ENCODE peak calls at places on chromosomes 5 and 9, in six cellular contexts. One of them, this sample, is unnamed.

GRCh38 chr5:179371681-179372675 is 26.7 kb upstream of the ADAMTS2 start:
- DNase-seq in PC-9: no peak
- DNase-seq in A549: no peak
- DNase-seq in HTR-8/SVneo: no peak
- DNase-seq in RWPE1: no peak
- DNase-seq in GDM1: no peak
- DNase-seq in this sample: no peak

GRCh38 chr5:123035950-123036390 is 555 bp downstream of the PPIC start:
- DNase-seq in PC-9: peak
- DNase-seq in A549: peak
- DNase-seq in HTR-8/SVneo: peak
- DNase-seq in RWPE1: peak
- DNase-seq in GDM1: no peak
- DNase-seq in this sample: no peak

GRCh38 chr9:5352637-5353248 is 13.1 kb upstream of the RLN1 start:
- DNase-seq in PC-9: no peak
- DNase-seq in A549: no peak
- DNase-seq in HTR-8/SVneo: no peak
- DNase-seq in RWPE1: no peak
- DNase-seq in GDM1: no peak
- DNase-seq in this sample: no peak

GRCh38 chr5:165805756-165806155 is 2300.3 kb downstream of the MAT2B start:
- DNase-seq in PC-9: no peak
- DNase-seq in A549: no peak
- DNase-seq in HTR-8/SVneo: no peak
- DNase-seq in RWPE1: no peak
- DNase-seq in GDM1: no peak
- DNase-seq in this sample: no peak

GRCh38 chr5:37776826-37777225 is 63.0 kb downstream of the GDNF start:
- DNase-seq in PC-9: no peak
- DNase-seq in A549: no peak
- DNase-seq in HTR-8/SVneo: no peak
- DNase-seq in RWPE1: no peak
- DNase-seq in GDM1: no peak
- DNase-seq in this sample: no peak

GRCh38 chr9:121820286-121821005 is 169.0 kb downstream of the DAB2IP start:
- DNase-seq in PC-9: no peak
- DNase-seq in A549: no peak
- DNase-seq in HTR-8/SVneo: no peak
- DNase-seq in RWPE1: no peak
- DNase-seq in GDM1: no peak
- DNase-seq in this sample: no peak

GRCh38 chr9:2718001-2718697 is 839 bp downstream of the KCNV2 start:
- DNase-seq in PC-9: no peak
- DNase-seq in A549: no peak
- DNase-seq in HTR-8/SVneo: no peak
- DNase-seq in RWPE1: no peak
- DNase-seq in GDM1: no peak
- DNase-seq in this sample: no peak

GRCh38 chr9:107513464-107514092 is 24.0 kb upstream of the KLF4 start:
- DNase-seq in PC-9: no peak
- DNase-seq in A549: no peak
- DNase-seq in HTR-8/SVneo: no peak
- DNase-seq in RWPE1: no peak
- DNase-seq in GDM1: no peak
- DNase-seq in this sample: no peak

GRCh38 chr9:101092922-101093321 is 64.4 kb downstream of the PLPPR1 start:
- DNase-seq in PC-9: no peak
- DNase-seq in A549: no peak
- DNase-seq in HTR-8/SVneo: no peak
- DNase-seq in RWPE1: no peak
- DNase-seq in GDM1: no peak
- DNase-seq in this sample: no peak

GRCh38 chr5:43305948-43306563 is 7.2 kb downstream of the HMGCS1 start:
- DNase-seq in PC-9: no peak
- DNase-seq in A549: peak
- DNase-seq in HTR-8/SVneo: peak
- DNase-seq in RWPE1: peak
- DNase-seq in GDM1: peak
- DNase-seq in this sample: no peak

GRCh38 chr9:136088481-136088938 is 6.6 kb downstream of the NACC2 start:
- DNase-seq in PC-9: no peak
- DNase-seq in A549: no peak
- DNase-seq in HTR-8/SVneo: no peak
- DNase-seq in RWPE1: no peak
- DNase-seq in GDM1: no peak
- DNase-seq in this sample: no peak

GRCh38 chr5:94130077-94130476 is 388.7 kb upstream of the POU5F2 start:
- DNase-seq in PC-9: no peak
- DNase-seq in A549: no peak
- DNase-seq in HTR-8/SVneo: no peak
- DNase-seq in RWPE1: no peak
- DNase-seq in GDM1: no peak
- DNase-seq in this sample: no peak

GRCh38 chr5:143011621-143012020 is 241.4 kb downstream of the ARHGAP26 start:
- DNase-seq in PC-9: no peak
- DNase-seq in A549: no peak
- DNase-seq in HTR-8/SVneo: peak
- DNase-seq in RWPE1: no peak
- DNase-seq in GDM1: no peak
- DNase-seq in this sample: no peak

GRCh38 chr5:103532116-103532734 is 30.4 kb downstream of the NUDT12 start:
- DNase-seq in PC-9: no peak
- DNase-seq in A549: no peak
- DNase-seq in HTR-8/SVneo: no peak
- DNase-seq in RWPE1: no peak
- DNase-seq in GDM1: no peak
- DNase-seq in this sample: no peak

GRCh38 chr5:115472601-115473000 is 72.0 kb downstream of the FEM1C start:
- DNase-seq in PC-9: no peak
- DNase-seq in A549: no peak
- DNase-seq in HTR-8/SVneo: no peak
- DNase-seq in RWPE1: no peak
- DNase-seq in GDM1: no peak
- DNase-seq in this sample: no peak

GRCh38 chr5:37248970-37249819 is at the start of gene CPLANE1:
- DNase-seq in PC-9: peak
- DNase-seq in A549: peak
- DNase-seq in HTR-8/SVneo: peak
- DNase-seq in RWPE1: peak
- DNase-seq in GDM1: peak
- DNase-seq in this sample: peak

GRCh38 chr5:144209421-144209820 is 38.7 kb downstream of the KCTD16 start:
- DNase-seq in PC-9: no peak
- DNase-seq in A549: no peak
- DNase-seq in HTR-8/SVneo: no peak
- DNase-seq in RWPE1: no peak
- DNase-seq in GDM1: no peak
- DNase-seq in this sample: no peak

GRCh38 chr9:114112778-114113585 is 13.9 kb upstream of the KIF12 start:
- DNase-seq in PC-9: no peak
- DNase-seq in A549: peak
- DNase-seq in HTR-8/SVneo: no peak
- DNase-seq in RWPE1: no peak
- DNase-seq in GDM1: no peak
- DNase-seq in this sample: no peak

GRCh38 chr9:93675336-93676150 is 99.2 kb downstream of the PHF2 start:
- DNase-seq in PC-9: no peak
- DNase-seq in A549: no peak
- DNase-seq in HTR-8/SVneo: no peak
- DNase-seq in RWPE1: no peak
- DNase-seq in GDM1: no peak
- DNase-seq in this sample: peak

GRCh38 chr5:1777281-1778137 is 22.1 kb downstream of the MRPL36 start:
- DNase-seq in PC-9: no peak
- DNase-seq in A549: no peak
- DNase-seq in HTR-8/SVneo: no peak
- DNase-seq in RWPE1: no peak
- DNase-seq in GDM1: no peak
- DNase-seq in this sample: no peak

GRCh38 chr9:87286506-87286905 is 211.2 kb upstream of the DAPK1 start:
- DNase-seq in PC-9: no peak
- DNase-seq in A549: no peak
- DNase-seq in HTR-8/SVneo: no peak
- DNase-seq in RWPE1: no peak
- DNase-seq in GDM1: no peak
- DNase-seq in this sample: no peak

GRCh38 chr5:177303121-177303924 is at the start of the genes PRELID1 and RAB24:
- DNase-seq in PC-9: peak
- DNase-seq in A549: peak
- DNase-seq in HTR-8/SVneo: peak
- DNase-seq in RWPE1: peak
- DNase-seq in GDM1: peak
- DNase-seq in this sample: peak

GRCh38 chr9:73515216-73515615 is 363.6 kb downstream of the ANXA1 start:
- DNase-seq in PC-9: no peak
- DNase-seq in A549: peak
- DNase-seq in HTR-8/SVneo: no peak
- DNase-seq in RWPE1: no peak
- DNase-seq in GDM1: no peak
- DNase-seq in this sample: no peak

GRCh38 chr9:124818431-124819281 is 34.6 kb upstream of the WDR38 start:
- DNase-seq in PC-9: peak
- DNase-seq in A549: peak
- DNase-seq in HTR-8/SVneo: peak
- DNase-seq in RWPE1: peak
- DNase-seq in GDM1: no peak
- DNase-seq in this sample: peak

GRCh38 chr5:25963251-25964008 is 1075.0 kb downstream of the CDH9 start:
- DNase-seq in PC-9: no peak
- DNase-seq in A549: peak
- DNase-seq in HTR-8/SVneo: no peak
- DNase-seq in RWPE1: no peak
- DNase-seq in GDM1: no peak
- DNase-seq in this sample: no peak

GRCh38 chr5:55650391-55650790 is 61.7 kb downstream of the SLC38A9 start:
- DNase-seq in PC-9: no peak
- DNase-seq in A549: no peak
- DNase-seq in HTR-8/SVneo: no peak
- DNase-seq in RWPE1: no peak
- DNase-seq in GDM1: peak
- DNase-seq in this sample: no peak

GRCh38 chr5:142387022-142387682 is 62.3 kb upstream of the SPRY4 start:
- DNase-seq in PC-9: no peak
- DNase-seq in A549: peak
- DNase-seq in HTR-8/SVneo: no peak
- DNase-seq in RWPE1: no peak
- DNase-seq in GDM1: no peak
- DNase-seq in this sample: no peak